ENCODE peak calls at places on chromosomes 13 and 19, in six cellular contexts. U, G, S, M, P and X are unnamed samples.

GRCh38 chr19:6423499-6424189 is 967 bp downstream of the KHSRP start:
- DNase-seq in P (no peak), G (peak; percentile 45), U (peak; percentile 65), M (no peak), S (no peak), X (no peak)

GRCh38 chr13:76832258-76832988 is 53.8 kb downstream of the KCTD12 start:
- DNase-seq in S (no peak), M (no peak), U (no peak), P (no peak), G (no peak), X (no peak)

GRCh38 chr13:98997738-98998641 is 20.1 kb upstream of the DOCK9 start:
- DNase-seq in S (no peak), P (no peak), U (peak; percentile 40), M (no peak), G (no peak), X (no peak)

GRCh38 chr13:109145631-109146030 is 516.2 kb downstream of the MYO16 start:
- DNase-seq in S (no peak), M (no peak), P (no peak), U (peak; percentile 86), G (peak; percentile 13), X (no peak)

GRCh38 chr13:112877066-112877465 is 91.9 kb upstream of the MCF2L start:
- DNase-seq in G (no peak), S (no peak), U (no peak), P (no peak), M (no peak), X (no peak)

GRCh38 chr19:49820125-49820524 is 2.0 kb downstream of the MED25 start:
- DNase-seq in M (no peak), S (no peak), P (no peak), U (peak; percentile 20), G (no peak), X (no peak)

GRCh38 chr13:67934615-67935330 is 704.6 kb upstream of the PCDH9 start:
- DNase-seq in U (no peak), M (no peak), P (no peak), G (no peak), S (no peak), X (no peak)

GRCh38 chr13:80379245-80379644 is 38.3 kb upstream of the SPRY2 start:
- DNase-seq in S (no peak), P (no peak), U (peak; percentile 60), M (no peak), G (no peak), X (no peak)

GRCh38 chr19:31356587-31357314 is 7.5 kb upstream of the TSHZ3 start:
- DNase-seq in S (no peak), G (peak; percentile 43), U (no peak), P (peak; percentile 19), M (peak; percentile 31), X (no peak)

GRCh38 chr19:33432408-33433170 is 59.1 kb downstream of the CEBPG start:
- DNase-seq in P (no peak), S (no peak), G (no peak), U (no peak), M (no peak), X (no peak)

GRCh38 chr19:49997709-49998108 is 27.5 kb downstream of the VRK3 start:
- DNase-seq in G (peak; percentile 35), U (peak; percentile 32), P (no peak), M (no peak), S (no peak), X (no peak)